ENCODE peak calls at places on chromosomes 3 and 15, in nine cellular contexts. One of them, this sample, is unnamed.

GRCh38 chr3:53274938-53275666 is 19.3 kb upstream of the TKT start:
- DNase-seq in GM12891: no peak
- DNase-seq in lung: no peak
- DNase-seq in SK-N-SH: no peak
- DNase-seq in stimulated activated CD8-positive, alpha-beta memory T cell treated with anti-CD3 and anti-CD28 coated beads, Interleukin-4, amount 100 ng/mL, for 24 hours: no peak
- DNase-seq in spleen: no peak
- DNase-seq in T-helper 2 cell: no peak
- DNase-seq in activated gamma-delta T cell treated with Interleukin-2 at 50 U/mL for 16 hours: peak; percentile 37
- DNase-seq in glutamatergic neuron: no peak
- DNase-seq in this sample: no peak

GRCh38 chr3:194518652-194519051 is 31.9 kb upstream of the ATP13A3 start:
- DNase-seq in spleen: no peak
- DNase-seq in lung: no peak
- DNase-seq in glutamatergic neuron: no peak
- DNase-seq in GM12891: no peak
- DNase-seq in SK-N-SH: no peak
- DNase-seq in T-helper 2 cell: no peak
- DNase-seq in stimulated activated CD8-positive, alpha-beta memory T cell treated with anti-CD3 and anti-CD28 coated beads, Interleukin-4, amount 100 ng/mL, for 24 hours: no peak
- DNase-seq in activated gamma-delta T cell treated with Interleukin-2 at 50 U/mL for 16 hours: no peak
- DNase-seq in this sample: no peak

GRCh38 chr3:51371943-51372557 is 13.0 kb upstream of the MANF start:
- DNase-seq in activated gamma-delta T cell treated with Interleukin-2 at 50 U/mL for 16 hours: peak; percentile 44
- DNase-seq in T-helper 2 cell: no peak
- DNase-seq in SK-N-SH: peak; percentile 56
- DNase-seq in glutamatergic neuron: peak; percentile 57
- DNase-seq in GM12891: no peak
- DNase-seq in spleen: no peak
- DNase-seq in stimulated activated CD8-positive, alpha-beta memory T cell treated with anti-CD3 and anti-CD28 coated beads, Interleukin-4, amount 100 ng/mL, for 24 hours: no peak
- DNase-seq in lung: peak; percentile 58
- DNase-seq in this sample: no peak

GRCh38 chr3:130935761-130936160 is 41.9 kb downstream of the ATP2C1 start:
- DNase-seq in spleen: no peak
- DNase-seq in stimulated activated CD8-positive, alpha-beta memory T cell treated with anti-CD3 and anti-CD28 coated beads, Interleukin-4, amount 100 ng/mL, for 24 hours: no peak
- DNase-seq in SK-N-SH: no peak
- DNase-seq in lung: no peak
- DNase-seq in glutamatergic neuron: no peak
- DNase-seq in T-helper 2 cell: no peak
- DNase-seq in GM12891: no peak
- DNase-seq in activated gamma-delta T cell treated with Interleukin-2 at 50 U/mL for 16 hours: no peak
- DNase-seq in this sample: no peak

GRCh38 chr3:183711516-183711915 is 13.9 kb downstream of the YEATS2 start:
- DNase-seq in GM12891: no peak
- DNase-seq in T-helper 2 cell: no peak
- DNase-seq in glutamatergic neuron: no peak
- DNase-seq in stimulated activated CD8-positive, alpha-beta memory T cell treated with anti-CD3 and anti-CD28 coated beads, Interleukin-4, amount 100 ng/mL, for 24 hours: no peak
- DNase-seq in activated gamma-delta T cell treated with Interleukin-2 at 50 U/mL for 16 hours: no peak
- DNase-seq in SK-N-SH: no peak
- DNase-seq in spleen: no peak
- DNase-seq in lung: no peak
- DNase-seq in this sample: no peak

GRCh38 chr3:98900265-98901031 is 1.0 kb downstream of the DCBLD2 start:
- DNase-seq in activated gamma-delta T cell treated with Interleukin-2 at 50 U/mL for 16 hours: no peak
- DNase-seq in GM12891: no peak
- DNase-seq in lung: no peak
- DNase-seq in stimulated activated CD8-positive, alpha-beta memory T cell treated with anti-CD3 and anti-CD28 coated beads, Interleukin-4, amount 100 ng/mL, for 24 hours: no peak
- DNase-seq in T-helper 2 cell: no peak
- DNase-seq in SK-N-SH: peak; percentile 5
- DNase-seq in glutamatergic neuron: no peak
- DNase-seq in spleen: no peak
- DNase-seq in this sample: no peak

GRCh38 chr3:126454026-126454425 is 21.7 kb downstream of the ZXDC start:
- DNase-seq in GM12891: no peak
- DNase-seq in activated gamma-delta T cell treated with Interleukin-2 at 50 U/mL for 16 hours: no peak
- DNase-seq in SK-N-SH: no peak
- DNase-seq in spleen: no peak
- DNase-seq in lung: no peak
- DNase-seq in T-helper 2 cell: no peak
- DNase-seq in glutamatergic neuron: no peak
- DNase-seq in stimulated activated CD8-positive, alpha-beta memory T cell treated with anti-CD3 and anti-CD28 coated beads, Interleukin-4, amount 100 ng/mL, for 24 hours: no peak
- DNase-seq in this sample: no peak

GRCh38 chr3:12759693-12760565 is 870 bp upstream of the TMEM40 start:
- DNase-seq in T-helper 2 cell: no peak
- DNase-seq in SK-N-SH: no peak
- DNase-seq in stimulated activated CD8-positive, alpha-beta memory T cell treated with anti-CD3 and anti-CD28 coated beads, Interleukin-4, amount 100 ng/mL, for 24 hours: no peak
- DNase-seq in glutamatergic neuron: no peak
- DNase-seq in spleen: no peak
- DNase-seq in activated gamma-delta T cell treated with Interleukin-2 at 50 U/mL for 16 hours: no peak
- DNase-seq in GM12891: no peak
- DNase-seq in lung: no peak
- DNase-seq in this sample: no peak

GRCh38 chr3:175535351-175535750 is 676.2 kb downstream of the NAALADL2 start:
- DNase-seq in activated gamma-delta T cell treated with Interleukin-2 at 50 U/mL for 16 hours: no peak
- DNase-seq in GM12891: no peak
- DNase-seq in stimulated activated CD8-positive, alpha-beta memory T cell treated with anti-CD3 and anti-CD28 coated beads, Interleukin-4, amount 100 ng/mL, for 24 hours: no peak
- DNase-seq in T-helper 2 cell: no peak
- DNase-seq in lung: no peak
- DNase-seq in glutamatergic neuron: no peak
- DNase-seq in spleen: no peak
- DNase-seq in SK-N-SH: no peak
- DNase-seq in this sample: no peak

GRCh38 chr3:127446756-127447155 is 143.8 kb downstream of the TPRA1 start:
- DNase-seq in glutamatergic neuron: no peak
- DNase-seq in activated gamma-delta T cell treated with Interleukin-2 at 50 U/mL for 16 hours: no peak
- DNase-seq in spleen: peak; percentile 19
- DNase-seq in GM12891: no peak
- DNase-seq in SK-N-SH: no peak
- DNase-seq in stimulated activated CD8-positive, alpha-beta memory T cell treated with anti-CD3 and anti-CD28 coated beads, Interleukin-4, amount 100 ng/mL, for 24 hours: no peak
- DNase-seq in T-helper 2 cell: no peak
- DNase-seq in lung: no peak
- DNase-seq in this sample: no peak

GRCh38 chr3:113276581-113277080 is 65.3 kb downstream of the BOC start:
- DNase-seq in stimulated activated CD8-positive, alpha-beta memory T cell treated with anti-CD3 and anti-CD28 coated beads, Interleukin-4, amount 100 ng/mL, for 24 hours: no peak
- DNase-seq in lung: no peak
- DNase-seq in spleen: no peak
- DNase-seq in glutamatergic neuron: no peak
- DNase-seq in T-helper 2 cell: no peak
- DNase-seq in activated gamma-delta T cell treated with Interleukin-2 at 50 U/mL for 16 hours: no peak
- DNase-seq in SK-N-SH: no peak
- DNase-seq in GM12891: no peak
- DNase-seq in this sample: no peak

GRCh38 chr15:65377976-65378366 is at the start of gene IGDCC3:
- DNase-seq in activated gamma-delta T cell treated with Interleukin-2 at 50 U/mL for 16 hours: no peak
- DNase-seq in spleen: no peak
- DNase-seq in GM12891: no peak
- DNase-seq in SK-N-SH: peak; percentile 85
- DNase-seq in stimulated activated CD8-positive, alpha-beta memory T cell treated with anti-CD3 and anti-CD28 coated beads, Interleukin-4, amount 100 ng/mL, for 24 hours: no peak
- DNase-seq in T-helper 2 cell: no peak
- DNase-seq in lung: no peak
- DNase-seq in glutamatergic neuron: peak; percentile 94
- DNase-seq in this sample: no peak

GRCh38 chr15:95247068-95247984 is 1016.0 kb downstream of the MCTP2 start:
- DNase-seq in SK-N-SH: no peak
- DNase-seq in T-helper 2 cell: no peak
- DNase-seq in lung: no peak
- DNase-seq in activated gamma-delta T cell treated with Interleukin-2 at 50 U/mL for 16 hours: no peak
- DNase-seq in spleen: no peak
- DNase-seq in glutamatergic neuron: no peak
- DNase-seq in stimulated activated CD8-positive, alpha-beta memory T cell treated with anti-CD3 and anti-CD28 coated beads, Interleukin-4, amount 100 ng/mL, for 24 hours: no peak
- DNase-seq in GM12891: no peak
- DNase-seq in this sample: no peak